ENCODE peak calls at places on chromosomes 16 and 17, in eight cellular contexts. One of them, this sample, is unnamed.

GRCh38 chr17:50904522-50905459 is 38.6 kb upstream of the TOB1 start:
- DNase-seq in ascending aorta: no peak
- DNase-seq in adrenal gland: no peak
- DNase-seq in neural crest cell: no peak
- DNase-seq in AG09319: no peak
- DNase-seq in cardiac muscle cell: no peak
- DNase-seq in kidney: peak; percentile 92
- DNase-seq in OCI-LY7: peak; percentile 23
- DNase-seq in this sample: peak; percentile 88

GRCh38 chr16:51538707-51539604 is 387.9 kb upstream of the SALL1 start:
- DNase-seq in neural crest cell: no peak
- DNase-seq in AG09319: no peak
- DNase-seq in ascending aorta: no peak
- DNase-seq in kidney: no peak
- DNase-seq in OCI-LY7: no peak
- DNase-seq in cardiac muscle cell: no peak
- DNase-seq in adrenal gland: no peak
- DNase-seq in this sample: no peak

GRCh38 chr16:88479795-88480760 is 27.0 kb downstream of the ZFPM1 start:
- DNase-seq in OCI-LY7: peak; percentile 78
- DNase-seq in kidney: no peak
- DNase-seq in neural crest cell: no peak
- DNase-seq in adrenal gland: no peak
- DNase-seq in ascending aorta: no peak
- DNase-seq in AG09319: no peak
- DNase-seq in cardiac muscle cell: no peak
- DNase-seq in this sample: no peak

GRCh38 chr17:81983011-81983638 is 5.7 kb downstream of the ASPSCR1 start:
- DNase-seq in OCI-LY7: no peak
- DNase-seq in kidney: peak; percentile 66
- DNase-seq in ascending aorta: no peak
- DNase-seq in adrenal gland: no peak
- DNase-seq in cardiac muscle cell: no peak
- DNase-seq in AG09319: no peak
- DNase-seq in neural crest cell: no peak
- DNase-seq in this sample: no peak

GRCh38 chr17:28227278-28228108 is 91.5 kb upstream of the TMEM97 start:
- DNase-seq in OCI-LY7: no peak
- DNase-seq in adrenal gland: peak; percentile 90
- DNase-seq in neural crest cell: peak; percentile 69
- DNase-seq in cardiac muscle cell: peak; percentile 84
- DNase-seq in ascending aorta: no peak
- DNase-seq in AG09319: no peak
- DNase-seq in kidney: peak; percentile 91
- DNase-seq in this sample: no peak

GRCh38 chr16:47008174-47008573 is 34.7 kb upstream of the DNAJA2 start:
- DNase-seq in adrenal gland: no peak
- DNase-seq in neural crest cell: no peak
- DNase-seq in OCI-LY7: no peak
- DNase-seq in cardiac muscle cell: no peak
- DNase-seq in kidney: no peak
- DNase-seq in ascending aorta: no peak
- DNase-seq in AG09319: no peak
- DNase-seq in this sample: no peak

GRCh38 chr16:646679-647172 is 2.4 kb upstream of the WDR90 start:
- DNase-seq in kidney: no peak
- DNase-seq in ascending aorta: no peak
- DNase-seq in AG09319: no peak
- DNase-seq in adrenal gland: no peak
- DNase-seq in neural crest cell: no peak
- DNase-seq in OCI-LY7: no peak
- DNase-seq in cardiac muscle cell: no peak
- DNase-seq in this sample: no peak

GRCh38 chr17:70563301-70563820 is 394.0 kb downstream of the KCNJ2 start:
- DNase-seq in cardiac muscle cell: peak; percentile 16
- DNase-seq in neural crest cell: no peak
- DNase-seq in adrenal gland: no peak
- DNase-seq in OCI-LY7: no peak
- DNase-seq in kidney: no peak
- DNase-seq in AG09319: peak; percentile 74
- DNase-seq in ascending aorta: no peak
- DNase-seq in this sample: no peak

GRCh38 chr16:56776562-56776961 is 46.6 kb downstream of the NUP93 start:
- DNase-seq in adrenal gland: peak; percentile 23
- DNase-seq in neural crest cell: no peak
- DNase-seq in kidney: no peak
- DNase-seq in AG09319: no peak
- DNase-seq in OCI-LY7: no peak
- DNase-seq in cardiac muscle cell: peak; percentile 52
- DNase-seq in ascending aorta: no peak
- DNase-seq in this sample: no peak

GRCh38 chr16:19523184-19523558 is 571 bp upstream of the CCP110 start:
- DNase-seq in AG09319: no peak
- DNase-seq in cardiac muscle cell: no peak
- DNase-seq in neural crest cell: no peak
- DNase-seq in kidney: peak; percentile 68
- DNase-seq in ascending aorta: no peak
- DNase-seq in adrenal gland: peak; percentile 34
- DNase-seq in OCI-LY7: no peak
- DNase-seq in this sample: no peak

GRCh38 chr16:87149051-87149450 is 168.1 kb downstream of the C16orf95 start:
- DNase-seq in AG09319: no peak
- DNase-seq in cardiac muscle cell: no peak
- DNase-seq in adrenal gland: no peak
- DNase-seq in kidney: no peak
- DNase-seq in OCI-LY7: no peak
- DNase-seq in neural crest cell: no peak
- DNase-seq in ascending aorta: no peak
- DNase-seq in this sample: no peak

GRCh38 chr17:70797166-70797565 is 627.8 kb downstream of the KCNJ2 start:
- DNase-seq in AG09319: no peak
- DNase-seq in cardiac muscle cell: no peak
- DNase-seq in kidney: no peak
- DNase-seq in adrenal gland: no peak
- DNase-seq in ascending aorta: no peak
- DNase-seq in neural crest cell: no peak
- DNase-seq in OCI-LY7: no peak
- DNase-seq in this sample: no peak

GRCh38 chr17:17080781-17081180 is 38.5 kb downstream of the MPRIP start:
- DNase-seq in ascending aorta: no peak
- DNase-seq in adrenal gland: no peak
- DNase-seq in cardiac muscle cell: no peak
- DNase-seq in AG09319: no peak
- DNase-seq in OCI-LY7: no peak
- DNase-seq in neural crest cell: no peak
- DNase-seq in kidney: peak; percentile 20
- DNase-seq in this sample: no peak

GRCh38 chr17:80600586-80600985 is 55.9 kb downstream of the RPTOR start:
- DNase-seq in neural crest cell: no peak
- DNase-seq in kidney: no peak
- DNase-seq in ascending aorta: no peak
- DNase-seq in adrenal gland: no peak
- DNase-seq in cardiac muscle cell: no peak
- DNase-seq in AG09319: no peak
- DNase-seq in OCI-LY7: no peak
- DNase-seq in this sample: no peak

GRCh38 chr17:67489273-67489672 is 112.2 kb downstream of the PITPNC1 start:
- DNase-seq in AG09319: no peak
- DNase-seq in ascending aorta: no peak
- DNase-seq in OCI-LY7: no peak
- DNase-seq in cardiac muscle cell: no peak
- DNase-seq in neural crest cell: no peak
- DNase-seq in adrenal gland: no peak
- DNase-seq in kidney: no peak
- DNase-seq in this sample: no peak

GRCh38 chr16:19031738-19032137 is 35.7 kb upstream of the COQ7 start:
- DNase-seq in neural crest cell: no peak
- DNase-seq in OCI-LY7: no peak
- DNase-seq in adrenal gland: no peak
- DNase-seq in cardiac muscle cell: no peak
- DNase-seq in AG09319: no peak
- DNase-seq in ascending aorta: no peak
- DNase-seq in kidney: no peak
- DNase-seq in this sample: no peak

GRCh38 chr17:42166196-42166763 is 11.5 kb upstream of the RAB5C start:
- DNase-seq in adrenal gland: no peak
- DNase-seq in kidney: no peak
- DNase-seq in neural crest cell: no peak
- DNase-seq in OCI-LY7: no peak
- DNase-seq in AG09319: no peak
- DNase-seq in cardiac muscle cell: no peak
- DNase-seq in ascending aorta: no peak
- DNase-seq in this sample: no peak

GRCh38 chr17:42174126-42174783 is 6.7 kb downstream of the KCNH4 start:
- DNase-seq in adrenal gland: no peak
- DNase-seq in cardiac muscle cell: no peak
- DNase-seq in ascending aorta: no peak
- DNase-seq in OCI-LY7: no peak
- DNase-seq in AG09319: no peak
- DNase-seq in kidney: no peak
- DNase-seq in neural crest cell: no peak
- DNase-seq in this sample: no peak

GRCh38 chr17:42169351-42169750 is 11.6 kb downstream of the KCNH4 start:
- DNase-seq in kidney: no peak
- DNase-seq in neural crest cell: no peak
- DNase-seq in ascending aorta: no peak
- DNase-seq in OCI-LY7: no peak
- DNase-seq in AG09319: no peak
- DNase-seq in cardiac muscle cell: no peak
- DNase-seq in adrenal gland: no peak
- DNase-seq in this sample: no peak

GRCh38 chr17:42167807-42168206 is 13.0 kb upstream of the RAB5C start:
- DNase-seq in adrenal gland: no peak
- DNase-seq in cardiac muscle cell: no peak
- DNase-seq in kidney: no peak
- DNase-seq in ascending aorta: no peak
- DNase-seq in OCI-LY7: no peak
- DNase-seq in AG09319: no peak
- DNase-seq in neural crest cell: no peak
- DNase-seq in this sample: no peak

GRCh38 chr17:42171831-42172230 is 9.1 kb downstream of the KCNH4 start:
- DNase-seq in OCI-LY7: no peak
- DNase-seq in cardiac muscle cell: no peak
- DNase-seq in ascending aorta: no peak
- DNase-seq in kidney: no peak
- DNase-seq in adrenal gland: no peak
- DNase-seq in AG09319: no peak
- DNase-seq in neural crest cell: no peak
- DNase-seq in this sample: no peak
- TF ChIP-seq CTCF in OCI-LY7: no peak
- TF ChIP-seq CTCF in cardiac muscle cell: no peak
- TF ChIP-seq CTCF in ascending aorta: no peak
- TF ChIP-seq CTCF in kidney: no peak
- TF ChIP-seq CTCF in adrenal gland: no peak
- TF ChIP-seq CTCF in AG09319: no peak
- TF ChIP-seq CTCF in neural crest cell: no peak
- TF ChIP-seq CTCF in this sample: no peak

GRCh38 chr16:3095869-3096268 is 3.2 kb downstream of the ZSCAN10 start:
- DNase-seq in cardiac muscle cell: no peak
- DNase-seq in ascending aorta: no peak
- DNase-seq in OCI-LY7: peak; percentile 77
- DNase-seq in neural crest cell: no peak
- DNase-seq in kidney: peak; percentile 55
- DNase-seq in AG09319: no peak
- DNase-seq in adrenal gland: no peak
- DNase-seq in this sample: no peak
- TF ChIP-seq CTCF in cardiac muscle cell: peak; percentile 22
- TF ChIP-seq CTCF in ascending aorta: no peak
- TF ChIP-seq CTCF in OCI-LY7: peak; percentile 71
- TF ChIP-seq CTCF in neural crest cell: peak; percentile 46
- TF ChIP-seq CTCF in kidney: no peak
- TF ChIP-seq CTCF in AG09319: peak; percentile 21
- TF ChIP-seq CTCF in adrenal gland: peak; percentile 31
- TF ChIP-seq CTCF in this sample: peak; percentile 30

GRCh38 chr17:10702574-10702973 is 5.2 kb downstream of the ADPRM start:
- DNase-seq in cardiac muscle cell: no peak
- DNase-seq in neural crest cell: no peak
- DNase-seq in AG09319: no peak
- DNase-seq in kidney: no peak
- DNase-seq in adrenal gland: no peak
- DNase-seq in ascending aorta: no peak
- DNase-seq in OCI-LY7: no peak
- DNase-seq in this sample: no peak

GRCh38 chr17:10699861-10700260 is 2.5 kb downstream of the ADPRM start:
- DNase-seq in AG09319: no peak
- DNase-seq in neural crest cell: no peak
- DNase-seq in adrenal gland: no peak
- DNase-seq in kidney: no peak
- DNase-seq in OCI-LY7: no peak
- DNase-seq in ascending aorta: no peak
- DNase-seq in cardiac muscle cell: no peak
- DNase-seq in this sample: no peak

GRCh38 chr17:10698116-10698818 is 873 bp downstream of the ADPRM start:
- DNase-seq in OCI-LY7: peak; percentile 16
- DNase-seq in neural crest cell: no peak
- DNase-seq in kidney: no peak
- DNase-seq in cardiac muscle cell: no peak
- DNase-seq in ascending aorta: no peak
- DNase-seq in adrenal gland: no peak
- DNase-seq in AG09319: no peak
- DNase-seq in this sample: no peak

GRCh38 chr17:10697092-10698081 is at the start of the genes ADPRM and SCO1:
- DNase-seq in kidney: peak; percentile 98
- DNase-seq in AG09319: peak; percentile 81
- DNase-seq in OCI-LY7: peak; percentile 95
- DNase-seq in ascending aorta: peak; percentile 79
- DNase-seq in adrenal gland: peak; percentile 92
- DNase-seq in cardiac muscle cell: peak; percentile 97
- DNase-seq in neural crest cell: peak; percentile 79
- DNase-seq in this sample: peak; percentile 95
- TF ChIP-seq CTCF in kidney: peak; percentile 49
- TF ChIP-seq CTCF in AG09319: peak; percentile 52
- TF ChIP-seq CTCF in OCI-LY7: peak; percentile 49
- TF ChIP-seq CTCF in ascending aorta: no peak
- TF ChIP-seq CTCF in adrenal gland: peak; percentile 14
- TF ChIP-seq CTCF in cardiac muscle cell: peak; percentile 56
- TF ChIP-seq CTCF in neural crest cell: peak; percentile 56
- TF ChIP-seq CTCF in this sample: peak; percentile 64

GRCh38 chr17:8631554-8631877 is 991 bp upstream of the MYH10 start:
- DNase-seq in OCI-LY7: no peak
- DNase-seq in cardiac muscle cell: no peak
- DNase-seq in kidney: no peak
- DNase-seq in adrenal gland: no peak
- DNase-seq in neural crest cell: no peak
- DNase-seq in AG09319: no peak
- DNase-seq in ascending aorta: no peak
- DNase-seq in this sample: no peak

GRCh38 chr17:8632087-8632486 is 1.6 kb upstream of the MYH10 start:
- DNase-seq in cardiac muscle cell: no peak
- DNase-seq in adrenal gland: no peak
- DNase-seq in AG09319: no peak
- DNase-seq in OCI-LY7: peak; percentile 13
- DNase-seq in neural crest cell: no peak
- DNase-seq in ascending aorta: no peak
- DNase-seq in kidney: no peak
- DNase-seq in this sample: no peak

GRCh38 chr17:8629371-8630226 is 926 bp downstream of the MYH10 start:
- DNase-seq in AG09319: no peak
- DNase-seq in kidney: peak; percentile 88
- DNase-seq in adrenal gland: peak; percentile 51
- DNase-seq in OCI-LY7: peak; percentile 26
- DNase-seq in cardiac muscle cell: peak; percentile 66
- DNase-seq in ascending aorta: no peak
- DNase-seq in neural crest cell: peak; percentile 31
- DNase-seq in this sample: no peak

GRCh38 chr17:8630227-8630801 is at the start of gene MYH10:
- DNase-seq in AG09319: no peak
- DNase-seq in kidney: no peak
- DNase-seq in neural crest cell: peak; percentile 7
- DNase-seq in cardiac muscle cell: no peak
- DNase-seq in ascending aorta: no peak
- DNase-seq in adrenal gland: no peak
- DNase-seq in OCI-LY7: peak; percentile 18
- DNase-seq in this sample: no peak

GRCh38 chr17:8630802-8631553 is 453 bp upstream of the MYH10 start:
- DNase-seq in cardiac muscle cell: peak; percentile 100
- DNase-seq in adrenal gland: peak; percentile 99
- DNase-seq in OCI-LY7: peak; percentile 99
- DNase-seq in kidney: peak; percentile 99
- DNase-seq in AG09319: peak; percentile 99
- DNase-seq in ascending aorta: peak; percentile 93
- DNase-seq in neural crest cell: peak; percentile 95
- DNase-seq in this sample: peak; percentile 99
- TF ChIP-seq CTCF in cardiac muscle cell: no peak
- TF ChIP-seq CTCF in adrenal gland: no peak
- TF ChIP-seq CTCF in OCI-LY7: peak; percentile 63
- TF ChIP-seq CTCF in kidney: no peak
- TF ChIP-seq CTCF in AG09319: no peak
- TF ChIP-seq CTCF in ascending aorta: peak; percentile 9
- TF ChIP-seq CTCF in neural crest cell: peak; percentile 52
- TF ChIP-seq CTCF in this sample: peak; percentile 18

This sample was measured in osteocyte.